ENCODE peak calls at places on chromosome 10, in six cellular contexts. I is breast epithelium, Y is K562, F is HCT116, P is endothelial cell of umbilical vein, K is stomach. C is an unnamed sample.

GRCh38 chr10:21145751-21146445 is 248.8 kb upstream of the NEBL start:
- DNase-seq in I (no peak), Y (no peak), F (no peak), P (no peak), K (no peak), C (no peak)

GRCh38 chr10:69742928-69743602 is 58.6 kb upstream of the COL13A1 start:
- DNase-seq in I (no peak), Y (peak), F (peak), P (peak), K (no peak), C (no peak)

GRCh38 chr10:126060232-126060935 is 164.0 kb downstream of the FANK1 start:
- DNase-seq in I (no peak), Y (no peak), F (no peak), P (peak), K (no peak), C (no peak)

GRCh38 chr10:71590786-71591350 is 128.7 kb downstream of the C10orf105 start:
- DNase-seq in I (no peak), Y (no peak), F (no peak), P (no peak), K (no peak), C (no peak)

GRCh38 chr10:22379059-22379458 is 33.8 kb downstream of the SPAG6 start:
- DNase-seq in I (no peak), Y (no peak), F (no peak), P (no peak), K (no peak), C (no peak)

GRCh38 chr10:70477661-70478162 is 855 bp upstream of the PALD1 start:
- DNase-seq in I (no peak), Y (peak), F (peak), P (peak), K (no peak), C (no peak)

GRCh38 chr10:132197271-132198067 is 10.7 kb downstream of the DPYSL4 start:
- DNase-seq in I (no peak), Y (no peak), F (no peak), P (no peak), K (no peak), C (no peak)

GRCh38 chr10:75654171-75654772 is 222.8 kb downstream of the LRMDA start:
- DNase-seq in I (no peak), Y (no peak), F (no peak), P (peak), K (no peak), C (no peak)

GRCh38 chr10:73076361-73077183 is 20.1 kb downstream of the P4HA1 start:
- DNase-seq in I (no peak), Y (no peak), F (no peak), P (peak), K (peak), C (no peak)

GRCh38 chr10:71423936-71424335 is 27.2 kb downstream of the CDH23 start:
- DNase-seq in I (no peak), Y (no peak), F (no peak), P (no peak), K (no peak), C (no peak)

GRCh38 chr10:99711129-99711719 is 20.7 kb downstream of the COX15 start:
- DNase-seq in I (no peak), Y (peak), F (peak), P (peak), K (peak), C (no peak)

GRCh38 chr10:73968101-73968515 is 29.8 kb upstream of the VCL start:
- DNase-seq in I (no peak), Y (no peak), F (no peak), P (peak), K (no peak), C (no peak)

GRCh38 chr10:1243486-1244182 is 187.4 kb downstream of the WDR37 start:
- DNase-seq in I (no peak), Y (peak), F (no peak), P (no peak), K (no peak), C (no peak)

GRCh38 chr10:131726967-131727366 is 173.8 kb upstream of the PPP2R2D start:
- DNase-seq in I (peak), Y (no peak), F (no peak), P (no peak), K (peak), C (no peak)

GRCh38 chr10:94219829-94220228 is 142.9 kb downstream of the NOC3L start:
- DNase-seq in I (no peak), Y (no peak), F (no peak), P (no peak), K (no peak), C (no peak)

GRCh38 chr10:48331436-48331835 is 25.0 kb downstream of the MAPK8 start:
- DNase-seq in I (no peak), Y (no peak), F (no peak), P (no peak), K (no peak), C (no peak)

GRCh38 chr10:63554666-63555065 is 33.5 kb downstream of the REEP3 start:
- DNase-seq in I (no peak), Y (no peak), F (peak), P (peak), K (no peak), C (peak)

GRCh38 chr10:118793545-118793944 is 38.8 kb upstream of the CACUL1 start:
- DNase-seq in I (no peak), Y (no peak), F (no peak), P (no peak), K (no peak), C (no peak)

GRCh38 chr10:77774940-77775391 is 137.4 kb upstream of the KCNMA1 start:
- DNase-seq in I (no peak), Y (no peak), F (no peak), P (no peak), K (peak), C (no peak)

GRCh38 chr10:98446121-98446655 is 547 bp downstream of the HPS1 start:
- DNase-seq in I (no peak), Y (peak), F (no peak), P (peak), K (peak), C (no peak)

GRCh38 chr10:108904163-108904878 is 1019.0 kb downstream of the XPNPEP1 start:
- DNase-seq in I (no peak), Y (no peak), F (no peak), P (no peak), K (no peak), C (no peak)

GRCh38 chr10:89668391-89669180 is 23.5 kb upstream of the PANK1 start:
- DNase-seq in I (no peak), Y (no peak), F (no peak), P (no peak), K (no peak), C (no peak)

GRCh38 chr10:69090687-69091450 is 3.0 kb downstream of the SRGN start:
- DNase-seq in I (no peak), Y (peak), F (no peak), P (peak), K (no peak), C (no peak)

GRCh38 chr10:113035724-113036312 is 85.8 kb downstream of the TCF7L2 start:
- DNase-seq in I (no peak), Y (no peak), F (no peak), P (peak), K (peak), C (no peak)

GRCh38 chr10:113523628-113524027 is 29.2 kb upstream of the HABP2 start:
- DNase-seq in I (no peak), Y (no peak), F (no peak), P (no peak), K (no peak), C (no peak)

GRCh38 chr10:72218329-72218728 is 2.3 kb upstream of the ASCC1 start:
- DNase-seq in I (no peak), Y (peak), F (no peak), P (no peak), K (no peak), C (no peak)

GRCh38 chr10:121609426-121610380 is 11.5 kb upstream of the FGFR2 start:
- DNase-seq in I (no peak), Y (no peak), F (no peak), P (no peak), K (no peak), C (no peak)

GRCh38 chr10:104329754-104330153 is 8.5 kb downstream of the ITPRIP start:
- DNase-seq in I (peak), Y (no peak), F (peak), P (no peak), K (no peak), C (no peak)

GRCh38 chr10:3728563-3728962 is 56.4 kb downstream of the KLF6 start:
- DNase-seq in I (no peak), Y (no peak), F (no peak), P (no peak), K (no peak), C (no peak)

GRCh38 chr10:3723706-3724225 is 61.2 kb downstream of the KLF6 start:
- DNase-seq in I (no peak), Y (no peak), F (no peak), P (no peak), K (no peak), C (no peak)

GRCh38 chr10:3729397-3729796 is 55.6 kb downstream of the KLF6 start:
- DNase-seq in I (no peak), Y (no peak), F (no peak), P (no peak), K (no peak), C (no peak)

GRCh38 chr10:3727268-3727667 is 57.7 kb downstream of the KLF6 start:
- DNase-seq in I (no peak), Y (no peak), F (no peak), P (no peak), K (no peak), C (no peak)
- TF ChIP-seq POLR2A in I (no peak), Y (no peak), F (no peak), P (no peak), K (no peak), C (no peak)

GRCh38 chr10:42691361-42692120 is 53.2 kb upstream of the ZNF33B start:
- DNase-seq in I (no peak), Y (no peak), F (no peak), P (no peak), K (no peak), C (no peak)
- TF ChIP-seq POLR2AphosphoS5 in I (no peak), Y (no peak), F (no peak), P (no peak), K (no peak), C (no peak)

GRCh38 chr10:13890617-13891541 is 304.1 kb downstream of the PRPF18 start:
- DNase-seq in I (no peak), Y (no peak), F (no peak), P (peak), K (no peak), C (no peak)
- TF ChIP-seq POLR2A in I (no peak), Y (no peak), F (no peak), P (no peak), K (no peak), C (no peak)

GRCh38 chr10:51878695-51879094 is 179.3 kb upstream of the CSTF2T start:
- DNase-seq in I (no peak), Y (no peak), F (no peak), P (peak), K (no peak), C (no peak)
- TF ChIP-seq POLR2AphosphoS5 in I (no peak), Y (no peak), F (no peak), P (no peak), K (no peak), C (no peak)

GRCh38 chr10:102869290-102870198 is at the start of gene AS3MT:
- DNase-seq in I (peak), Y (no peak), F (no peak), P (peak), K (no peak), C (peak)
- TF ChIP-seq POLR2A in I (no peak), Y (no peak), F (no peak), P (no peak), K (no peak), C (no peak)

DNA sequence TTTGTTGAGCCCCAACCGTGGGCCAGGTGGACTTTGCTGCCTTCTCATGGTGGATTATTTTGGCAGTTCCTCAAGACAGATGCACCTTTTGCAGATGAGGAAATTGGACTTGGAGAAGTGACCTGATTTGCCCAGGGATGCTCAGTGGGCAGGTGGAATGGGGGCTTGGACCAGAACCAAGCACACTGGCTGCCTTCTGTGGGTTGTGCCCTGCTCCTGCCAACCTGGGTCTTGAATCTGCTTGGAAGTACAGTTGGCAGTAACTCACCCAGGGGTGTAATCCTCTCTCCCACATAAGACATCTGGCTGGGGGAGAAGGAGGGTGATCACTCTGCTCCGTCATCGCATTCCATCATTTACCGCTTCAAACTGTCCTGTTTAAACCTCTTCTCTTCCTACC is 110.5 kb upstream of the GPR26 start:
- DNase-seq in I (no peak), Y (no peak), F (no peak), P (no peak), K (no peak), C (no peak)
- TF ChIP-seq POLR2AphosphoS5 in I (no peak), Y (no peak), F (no peak), P (no peak), K (no peak), C (no peak)

GRCh38 chr10:114537791-114538543 is 120.1 kb downstream of the ABLIM1 start:
- DNase-seq in I (no peak), Y (no peak), F (no peak), P (no peak), K (no peak), C (no peak)

GRCh38 chr10:114540191-114540590 is 117.9 kb downstream of the ABLIM1 start:
- DNase-seq in I (no peak), Y (no peak), F (no peak), P (no peak), K (no peak), C (no peak)

GRCh38 chr10:114539623-114540022 is 118.5 kb downstream of the ABLIM1 start:
- DNase-seq in I (no peak), Y (no peak), F (no peak), P (no peak), K (no peak), C (no peak)

GRCh38 chr10:114541081-114541833 is 116.8 kb downstream of the ABLIM1 start:
- DNase-seq in I (no peak), Y (no peak), F (no peak), P (peak), K (peak), C (no peak)

DNA sequence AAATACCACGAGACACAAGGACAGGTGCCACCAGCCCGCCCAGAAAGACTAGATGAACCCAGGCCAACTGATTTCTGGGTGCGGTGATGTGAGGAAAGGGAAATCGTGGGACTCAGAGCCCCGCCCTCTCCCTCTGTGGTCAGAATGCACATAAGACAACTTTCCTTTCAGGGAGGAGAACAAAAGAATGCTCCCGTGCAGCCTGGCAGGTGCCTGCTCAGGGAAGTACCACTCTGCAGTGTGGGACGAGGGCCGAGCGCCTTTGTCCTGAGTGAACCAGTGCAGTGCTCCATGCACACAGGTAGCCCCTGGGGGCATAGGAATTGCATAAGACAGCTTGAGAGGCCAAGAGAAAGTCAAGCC is 119.5 kb downstream of the ABLIM1 start:
- DNase-seq in I (no peak), Y (no peak), F (no peak), P (no peak), K (peak), C (no peak)
- TF ChIP-seq POLR2A in I (no peak), Y (no peak), F (no peak), P (no peak), K (no peak), C (no peak)

GRCh38 chr10:8800426-8800825 is 745.9 kb downstream of the GATA3 start:
- DNase-seq in I (no peak), Y (no peak), F (no peak), P (no peak), K (no peak), C (no peak)
- TF ChIP-seq POLR2AphosphoS5 in I (no peak), Y (no peak), F (no peak), P (no peak), K (no peak), C (no peak)

GRCh38 chr10:32266979-32267378 is 80.0 kb downstream of the EPC1 start:
- DNase-seq in I (no peak), Y (no peak), F (no peak), P (no peak), K (no peak), C (no peak)
- TF ChIP-seq POLR2A in I (no peak), Y (peak), F (no peak), P (no peak), K (no peak), C (no peak)

GRCh38 chr10:96657385-96657784 is 62.9 kb downstream of the PIK3AP1 start:
- DNase-seq in I (no peak), Y (no peak), F (no peak), P (no peak), K (no peak), C (no peak)

GRCh38 chr10:96656839-96657238 is 63.5 kb downstream of the PIK3AP1 start:
- DNase-seq in I (no peak), Y (no peak), F (no peak), P (no peak), K (no peak), C (no peak)

GRCh38 chr10:96651998-96652431 is 65.2 kb upstream of the TM9SF3 start:
- DNase-seq in I (no peak), Y (no peak), F (no peak), P (no peak), K (no peak), C (peak)

GRCh38 chr10:96658844-96659243 is 61.5 kb downstream of the PIK3AP1 start:
- DNase-seq in I (no peak), Y (no peak), F (no peak), P (no peak), K (no peak), C (no peak)

DNA sequence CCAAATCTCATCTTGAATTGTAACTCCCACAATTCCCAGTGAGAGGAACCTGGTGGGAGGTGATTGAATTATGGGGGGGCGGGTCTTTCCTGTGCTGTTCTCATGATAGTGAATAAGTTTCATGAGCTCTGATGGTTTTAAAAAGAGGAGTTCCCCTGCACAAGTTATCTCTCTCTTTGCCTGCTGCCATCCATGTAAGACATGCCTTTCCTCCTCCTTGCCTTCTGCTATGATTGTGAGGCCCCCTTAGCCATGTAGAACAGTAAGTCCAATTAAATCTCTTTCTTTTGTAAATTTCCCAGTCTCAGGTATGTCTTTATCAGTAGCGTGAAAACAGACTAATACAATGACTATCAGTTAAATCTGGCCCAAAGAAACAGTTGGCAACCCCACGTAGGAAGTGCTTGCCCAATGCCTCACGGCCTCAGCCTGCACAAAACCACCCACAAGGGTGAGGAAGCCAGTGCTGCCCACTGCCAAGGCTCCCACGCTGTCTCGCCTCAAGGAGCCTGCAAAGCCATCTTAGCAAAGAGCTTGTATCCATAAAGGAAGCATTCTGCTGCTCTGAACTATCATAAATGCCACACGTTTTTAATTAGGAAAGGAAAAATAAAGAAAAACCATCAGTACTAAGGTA is 64.6 kb downstream of the PIK3AP1 start:
- DNase-seq in I (no peak), Y (no peak), F (no peak), P (no peak), K (no peak), C (no peak)
- TF ChIP-seq POLR2AphosphoS5 in I (no peak), Y (no peak), F (no peak), P (no peak), K (no peak), C (no peak)

C was measured in GM12892.